ENCODE peak calls at places on chromosome 22, in five cellular contexts. Y, I, N, J and B are unnamed samples.

GRCh38 chr22:17258015-17258827 is 39.0 kb upstream of the ADA2 start:
- DNase-seq in Y (no peak), I (no peak), N (no peak), J (peak; percentile 87), B (peak; percentile 63)

GRCh38 chr22:47225080-47225930 is 462.9 kb downstream of the TBC1D22A start:
- DNase-seq in Y (no peak), I (no peak), N (no peak), J (no peak), B (no peak)

GRCh38 chr22:40741116-40741515 is 61.8 kb downstream of the MCHR1 start:
- DNase-seq in Y (no peak), I (no peak), N (no peak), J (no peak), B (no peak)

GRCh38 chr22:24304067-24304675 is 33.5 kb downstream of the SPECC1L start:
- DNase-seq in Y (no peak), I (no peak), N (no peak), J (no peak), B (no peak)

GRCh38 chr22:31846161-31847115 is 92.6 kb downstream of the DEPDC5 start:
- DNase-seq in Y (peak; percentile 8), I (peak; percentile 96), N (no peak), J (no peak), B (no peak)

GRCh38 chr22:40289991-40290459 is 56.3 kb upstream of the ADSL start:
- DNase-seq in Y (no peak), I (no peak), N (peak; percentile 8), J (no peak), B (no peak)

GRCh38 chr22:44142421-44143116 is 38.2 kb upstream of the PARVG start:
- DNase-seq in Y (no peak), I (no peak), N (no peak), J (no peak), B (no peak)

GRCh38 chr22:24413271-24413670 is 14.1 kb upstream of the ADORA2A start:
- DNase-seq in Y (no peak), I (no peak), N (no peak), J (no peak), B (no peak)

GRCh38 chr22:26545385-26545784 is 33.1 kb upstream of the TFIP11 start:
- DNase-seq in Y (no peak), I (no peak), N (no peak), J (no peak), B (no peak)

GRCh38 chr22:43228330-43228729 is 41.4 kb upstream of the TTLL12 start:
- DNase-seq in Y (peak; percentile 35), I (peak; percentile 10), N (no peak), J (no peak), B (no peak)

GRCh38 chr22:46935506-46936377 is 173.3 kb downstream of the TBC1D22A start:
- DNase-seq in Y (no peak), I (no peak), N (no peak), J (no peak), B (no peak)

GRCh38 chr22:49156662-49157285 is 670.9 kb downstream of the BRD1 start:
- DNase-seq in Y (no peak), I (no peak), N (no peak), J (peak; percentile 45), B (no peak)

GRCh38 chr22:26823966-26824365 is 166.6 kb downstream of the MIAT start:
- DNase-seq in Y (no peak), I (no peak), N (no peak), J (no peak), B (no peak)

DNA sequence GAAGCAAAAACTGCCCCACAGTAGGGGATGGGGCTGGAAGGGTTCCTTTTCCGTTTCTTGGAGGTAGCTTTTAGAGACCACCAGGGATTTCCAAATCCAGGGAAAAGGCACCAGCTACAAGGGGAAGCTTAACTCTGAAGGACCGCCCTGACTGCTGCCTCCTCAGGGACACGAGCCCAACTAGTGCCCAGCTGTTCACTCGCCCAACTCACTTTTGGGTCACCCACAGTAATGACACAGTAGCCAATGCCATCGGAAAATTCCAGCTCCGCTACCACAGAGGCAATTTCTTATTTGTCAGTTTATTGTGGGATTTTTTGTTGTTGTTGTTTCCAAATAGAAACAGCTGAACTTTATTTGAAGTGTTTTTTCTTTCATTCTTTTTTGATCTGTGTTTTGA is 141.3 kb downstream of the ATXN10 start:
- DNase-seq in Y (no peak), I (no peak), N (no peak), J (no peak), B (no peak)
- H3K4me1 ChIP-seq in Y (peaks cover 2% of the 10 kb centered on the region), I (no peaks in the 10 kb centered on the region), N (no peaks in the 10 kb centered on the region), J (no peaks in the 10 kb centered on the region), B (no peaks in the 10 kb centered on the region)

GRCh38 chr22:38997518-38997917 is 15.4 kb downstream of the APOBEC3B start:
- DNase-seq in Y (no peak), I (no peak), N (no peak), J (no peak), B (no peak)
- TF ChIP-seq POLR2A in Y (no peak), I (no peak), N (no peak), J (no peak), B (no peak)

GRCh38 chr22:35966314-35967045 is 62.1 kb downstream of the RBFOX2 start:
- DNase-seq in Y (no peak), I (peak; percentile 35), N (no peak), J (no peak), B (no peak)
- H3K4me3 ChIP-seq in Y (no peak overlapping the region), I (no peak overlapping the region), N (no peak overlapping the region), J (no peak overlapping the region), B (no peak overlapping the region)

GRCh38 chr22:30296851-30297250 is 7.5 kb upstream of the CASTOR1 start:
- DNase-seq in Y (no peak), I (no peak), N (no peak), J (no peak), B (no peak)
- H3K4me1 ChIP-seq in Y (no peaks in the 10 kb centered on the region), I (peaks cover under 1% of the 10 kb centered on the region), N (peaks cover 66% of the 10 kb centered on the region), J (peaks cover 17% of the 10 kb centered on the region), B (no peaks in the 10 kb centered on the region)

DNA sequence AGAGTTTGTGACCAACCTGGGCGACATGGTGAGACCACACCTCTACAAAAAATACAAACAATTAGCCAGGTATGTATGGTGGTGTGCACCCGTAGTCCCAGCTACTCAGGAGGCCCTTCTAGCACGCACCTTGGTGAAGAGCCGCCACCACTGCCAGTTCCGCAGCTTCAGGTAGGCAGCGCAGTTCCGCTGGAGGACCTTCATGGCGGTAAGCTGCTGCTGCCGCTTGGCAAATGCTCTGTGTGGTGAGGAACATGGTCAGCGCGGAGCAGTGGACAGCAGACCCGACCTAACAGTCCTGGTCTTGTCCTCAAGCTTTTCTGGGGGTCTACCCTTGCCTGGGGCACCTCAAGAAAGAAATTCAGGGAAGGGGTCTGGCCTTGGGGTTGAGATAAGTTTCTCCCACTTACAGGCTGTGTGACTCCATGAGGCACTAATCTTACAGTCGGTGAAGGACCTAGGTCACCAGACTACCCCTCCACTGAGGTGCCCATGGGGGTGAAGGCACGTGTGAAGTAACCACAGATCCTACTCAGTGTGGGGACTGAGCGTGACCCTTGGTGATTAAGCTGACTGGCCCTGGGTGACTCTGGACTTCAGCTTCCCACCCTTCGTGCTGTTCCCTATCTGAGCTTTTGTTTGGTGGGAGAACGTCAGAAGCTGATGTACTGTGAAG is 49.6 kb downstream of the APOL1 start:
- DNase-seq in Y (no peak), I (peak; percentile 55), N (no peak), J (no peak), B (no peak)
- TF ChIP-seq POLR2A in Y (no peak), I (no peak), N (no peak), J (no peak), B (no peak)

GRCh38 chr22:45162531-45162930 is 1.2 kb upstream of the NUP50 start:
- DNase-seq in Y (no peak), I (no peak), N (no peak), J (no peak), B (no peak)
- H3K4me3 ChIP-seq in Y (peak overlapping the region; percentile 74), I (no peak overlapping the region), N (peak overlapping the region; percentile 84), J (no peak overlapping the region), B (no peak overlapping the region)

GRCh38 chr22:29307658-29308147 is 1.3 kb downstream of the GAS2L1 start:
- DNase-seq in Y (no peak), I (no peak), N (no peak), J (no peak), B (no peak)

GRCh38 chr22:29308148-29308790 is 1.8 kb downstream of the GAS2L1 start:
- DNase-seq in Y (no peak), I (no peak), N (no peak), J (peak; percentile 21), B (no peak)

GRCh38 chr22:29306175-29306829 is at the start of gene GAS2L1:
- DNase-seq in Y (peak; percentile 86), I (peak; percentile 73), N (no peak), J (peak; percentile 80), B (peak; percentile 80)

GRCh38 chr22:29305836-29306174 is 645 bp upstream of the GAS2L1 start:
- DNase-seq in Y (no peak), I (no peak), N (no peak), J (no peak), B (peak; percentile 46)

GRCh38 chr22:29306830-29307657 is 594 bp downstream of the GAS2L1 start:
- DNase-seq in Y (peak; percentile 50), I (peak; percentile 61), N (no peak), J (peak; percentile 83), B (peak; percentile 78)
- H3K4me1 ChIP-seq in Y (peaks cover 50% of the 10 kb centered on the region), I (peaks cover 17% of the 10 kb centered on the region), N (peaks cover 60% of the 10 kb centered on the region), J (peaks cover 72% of the 10 kb centered on the region), B (peaks cover 7% of the 10 kb centered on the region)

GRCh38 chr22:45286854-45287551 is 2.3 kb downstream of the UPK3A start:
- DNase-seq in Y (no peak), I (no peak), N (no peak), J (no peak), B (no peak)

GRCh38 chr22:45285431-45286058 is 796 bp downstream of the UPK3A start:
- DNase-seq in Y (no peak), I (no peak), N (no peak), J (no peak), B (no peak)

GRCh38 chr22:45280995-45281394 is 3.8 kb upstream of the UPK3A start:
- DNase-seq in Y (no peak), I (no peak), N (no peak), J (no peak), B (no peak)

GRCh38 chr22:45280583-45280972 is 4.2 kb upstream of the UPK3A start:
- DNase-seq in Y (no peak), I (no peak), N (no peak), J (no peak), B (no peak)

DNA sequence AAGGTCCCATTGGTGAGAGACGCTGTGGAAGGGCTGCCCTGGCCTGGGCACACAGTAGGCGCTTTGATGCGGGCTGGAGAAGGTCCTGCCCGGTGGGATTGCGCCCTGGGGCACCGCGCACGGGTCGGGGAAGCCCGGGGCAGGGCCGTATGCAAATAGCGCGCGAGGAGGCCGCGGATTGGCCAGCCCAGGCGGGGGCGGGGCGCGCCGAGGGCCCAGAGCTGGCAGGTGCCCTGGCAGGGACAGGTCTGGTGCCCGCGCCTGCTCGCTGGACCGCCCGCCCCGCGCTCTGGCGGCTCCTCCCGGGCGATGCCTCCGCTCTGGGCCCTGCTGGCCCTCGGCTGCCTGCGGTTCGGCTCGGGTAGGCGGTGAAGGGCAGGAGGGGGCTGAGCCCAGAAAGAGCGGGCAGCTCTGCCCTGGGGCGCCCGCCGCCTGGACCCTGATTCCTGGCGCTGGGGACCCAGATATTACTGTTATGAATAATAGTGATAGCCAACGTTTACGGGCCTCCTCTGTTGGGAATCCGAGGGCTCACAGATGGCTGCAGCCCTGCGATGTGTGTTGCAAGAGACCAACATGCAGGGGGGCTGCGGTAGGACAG is at the start of gene UPK3A:
- DNase-seq in Y (peak; percentile 28), I (no peak), N (no peak), J (peak; percentile 76), B (no peak)
- TF ChIP-seq POLR2A in Y (no peak), I (no peak), N (no peak), J (no peak), B (peak; percentile 37)

GRCh38 chr22:28802595-28803087 is 2.3 kb upstream of the XBP1 start:
- DNase-seq in Y (no peak), I (no peak), N (no peak), J (no peak), B (no peak)
- H3K4me3 ChIP-seq in Y (no peak overlapping the region), I (no peak overlapping the region), N (no peak overlapping the region), J (no peak overlapping the region), B (peak overlapping the region; percentile 92)

GRCh38 chr22:35044607-35045390 is 21.2 kb upstream of the ISX start:
- DNase-seq in Y (no peak), I (no peak), N (no peak), J (no peak), B (no peak)
- H3K4me1 ChIP-seq in Y (no peaks in the 10 kb centered on the region), I (no peaks in the 10 kb centered on the region), N (no peaks in the 10 kb centered on the region), J (no peaks in the 10 kb centered on the region), B (no peaks in the 10 kb centered on the region)